ENCODE peak calls at places on chromosomes 12 and 14, in eight cellular contexts. R is AG04450, F is fibroblast of the aortic adventitia, E is OCI-LY7, S is testis, Z is psoas muscle, C is uterus, L is ovary. B is an unnamed sample.

GRCh38 chr14:20606190-20606901 is 15.2 kb upstream of the RNASE12 start:
- DNase-seq in R (no peak), F (peak), E (no peak), S (peak), Z (no peak), C (no peak), L (no peak), B (no peak)

GRCh38 chr12:6199531-6200265 is 502 bp upstream of the CD9 start:
- DNase-seq in R (no peak), F (peak), E (no peak), S (peak), Z (peak), C (peak), L (peak), B (no peak)

GRCh38 chr14:67636361-67636919 is 16.7 kb downstream of the ARG2 start:
- DNase-seq in R (no peak), F (peak), E (peak), S (no peak), Z (no peak), C (no peak), L (no peak), B (peak)

GRCh38 chr12:23950775-23951391 is 1.4 kb upstream of the SOX5 start:
- DNase-seq in R (no peak), F (peak), E (no peak), S (peak), Z (peak), C (no peak), L (peak), B (no peak)

GRCh38 chr12:47751561-47751960 is 7.1 kb downstream of the RAPGEF3 start:
- DNase-seq in R (no peak), F (no peak), E (peak), S (no peak), Z (no peak), C (no peak), L (no peak), B (no peak)

GRCh38 chr14:45990252-45990651 is 661.3 kb downstream of the RPL10L start:
- DNase-seq in R (no peak), F (no peak), E (peak), S (no peak), Z (no peak), C (no peak), L (no peak), B (no peak)

GRCh38 chr12:26647091-26647490 is 185.9 kb downstream of the ITPR2 start:
- DNase-seq in R (no peak), F (no peak), E (no peak), S (no peak), Z (no peak), C (no peak), L (no peak), B (no peak)

GRCh38 chr12:75130811-75131210 is 78.8 kb downstream of the KCNC2 start:
- DNase-seq in R (no peak), F (no peak), E (no peak), S (no peak), Z (no peak), C (no peak), L (no peak), B (no peak)

GRCh38 chr14:92670177-92670576 is 78.2 kb downstream of the LGMN start:
- DNase-seq in R (peak), F (peak), E (peak), S (no peak), Z (peak), C (no peak), L (no peak), B (peak)
- TF ChIP-seq CTCF in R (peak), F (peak), E (peak), S (no peak), Z (no peak), C (no peak), L (no peak), B (no peak)

DNA sequence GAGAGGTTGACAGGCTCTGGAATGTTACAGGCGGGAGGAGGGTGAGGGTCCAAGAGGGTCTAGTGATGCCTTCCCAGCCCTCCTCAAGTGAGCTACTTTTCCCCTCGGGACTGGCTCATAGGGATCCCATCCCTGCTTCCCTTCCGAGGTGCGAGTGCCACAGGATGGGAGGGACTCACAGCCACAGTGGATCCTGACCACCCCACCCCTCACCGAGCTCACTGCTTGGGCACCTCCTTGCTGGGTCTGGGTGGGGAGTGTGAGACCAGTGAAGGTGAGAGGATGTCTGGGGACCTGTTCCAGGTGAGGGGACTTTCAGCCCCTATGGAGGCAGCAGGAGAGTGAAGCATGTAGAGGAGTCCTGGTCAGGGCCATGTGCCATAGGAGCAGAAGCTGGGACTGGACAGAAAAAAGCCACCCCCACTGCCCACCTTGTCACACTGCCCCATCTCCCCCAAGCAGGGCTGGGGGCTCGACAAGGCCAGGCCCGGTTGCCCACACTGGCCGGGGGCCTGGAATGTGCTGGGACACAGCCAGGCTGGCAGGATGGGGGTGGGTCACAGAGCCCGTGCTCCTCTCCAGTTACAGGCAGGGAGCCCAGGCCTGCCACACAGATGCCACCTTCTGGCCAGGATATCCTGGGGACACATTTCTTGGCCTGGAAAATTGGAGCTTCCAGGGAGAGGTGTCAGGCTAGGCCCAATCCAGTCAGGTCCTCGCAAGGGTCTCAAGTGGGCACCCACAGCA is 1.7 kb upstream of the TNS2 start:
- DNase-seq in R (no peak), F (no peak), E (no peak), S (peak), Z (peak), C (peak), L (peak), B (no peak)
- TF ChIP-seq CTCF in R (no peak), F (no peak), E (peak), S (peak), Z (peak), C (no peak), L (peak), B (no peak)

GRCh38 chr12:64583395-64584172 is 26.7 kb upstream of the RASSF3 start:
- DNase-seq in R (no peak), F (peak), E (peak), S (peak), Z (no peak), C (no peak), L (no peak), B (no peak)

GRCh38 chr12:64584173-64584555 is 26.1 kb upstream of the RASSF3 start:
- DNase-seq in R (no peak), F (no peak), E (no peak), S (no peak), Z (no peak), C (no peak), L (no peak), B (no peak)

GRCh38 chr12:64585085-64585484 is 25.2 kb upstream of the RASSF3 start:
- DNase-seq in R (no peak), F (no peak), E (no peak), S (no peak), Z (no peak), C (no peak), L (no peak), B (no peak)

GRCh38 chr12:64590183-64590582 is 20.1 kb upstream of the RASSF3 start:
- DNase-seq in R (no peak), F (no peak), E (no peak), S (no peak), Z (no peak), C (no peak), L (no peak), B (no peak)

GRCh38 chr12:64587447-64587846 is 22.8 kb upstream of the RASSF3 start:
- DNase-seq in R (no peak), F (no peak), E (no peak), S (no peak), Z (no peak), C (no peak), L (no peak), B (no peak)
- TF ChIP-seq CTCF in R (no peak), F (no peak), E (no peak), S (no peak), Z (no peak), C (no peak), L (no peak), B (no peak)

GRCh38 chr14:78164226-78164853 is 5.8 kb upstream of the NRXN3 start:
- DNase-seq in R (no peak), F (no peak), E (peak), S (peak), Z (no peak), C (no peak), L (no peak), B (peak)
- TF ChIP-seq CTCF in R (no peak), F (peak), E (peak), S (peak), Z (no peak), C (no peak), L (no peak), B (peak)

GRCh38 chr12:29591140-29592020 is 93.9 kb upstream of the OVCH1 start:
- DNase-seq in R (no peak), F (peak), E (no peak), S (peak), Z (peak), C (no peak), L (peak), B (peak)
- TF ChIP-seq CTCF in R (peak), F (peak), E (no peak), S (peak), Z (peak), C (no peak), L (no peak), B (peak)

DNA sequence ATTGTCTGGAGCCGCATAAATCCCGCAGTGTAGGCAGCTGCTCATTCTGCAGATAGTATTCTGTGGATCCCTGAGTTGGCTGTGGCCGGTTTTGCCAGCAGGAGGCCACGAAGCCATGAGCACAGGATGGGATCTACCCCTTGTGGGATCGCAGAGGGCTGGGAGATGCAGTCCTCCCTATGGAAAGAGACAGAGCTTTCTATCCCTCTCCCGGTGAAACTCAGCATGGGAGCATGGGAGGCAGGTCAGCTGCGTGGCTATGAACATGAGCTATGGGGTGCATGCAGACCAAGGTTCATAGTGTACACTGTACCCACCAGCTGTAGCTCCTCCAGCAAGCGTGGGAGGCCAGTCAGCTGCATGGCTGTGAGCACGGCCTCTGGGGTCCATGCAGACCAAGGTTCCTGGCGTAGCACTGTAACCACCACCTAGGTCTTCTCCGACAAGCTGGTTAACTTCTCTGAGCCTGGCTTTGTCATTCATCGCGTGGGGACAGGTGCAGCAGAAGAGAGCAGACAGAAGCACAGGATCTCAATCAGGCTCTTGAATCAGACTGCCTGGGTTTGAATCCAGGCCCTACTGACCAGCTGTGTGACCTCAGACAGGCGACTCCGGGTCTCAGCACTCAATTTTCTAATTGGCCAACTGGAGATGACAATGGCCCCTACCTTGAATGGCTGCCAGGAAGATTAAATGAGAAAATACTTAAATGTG is 5.9 kb downstream of the BDKRB1 start:
- DNase-seq in R (no peak), F (no peak), E (no peak), S (no peak), Z (no peak), C (no peak), L (no peak), B (no peak)
- TF ChIP-seq CTCF in R (peak), F (no peak), E (no peak), S (no peak), Z (no peak), C (no peak), L (no peak), B (no peak)

DNA sequence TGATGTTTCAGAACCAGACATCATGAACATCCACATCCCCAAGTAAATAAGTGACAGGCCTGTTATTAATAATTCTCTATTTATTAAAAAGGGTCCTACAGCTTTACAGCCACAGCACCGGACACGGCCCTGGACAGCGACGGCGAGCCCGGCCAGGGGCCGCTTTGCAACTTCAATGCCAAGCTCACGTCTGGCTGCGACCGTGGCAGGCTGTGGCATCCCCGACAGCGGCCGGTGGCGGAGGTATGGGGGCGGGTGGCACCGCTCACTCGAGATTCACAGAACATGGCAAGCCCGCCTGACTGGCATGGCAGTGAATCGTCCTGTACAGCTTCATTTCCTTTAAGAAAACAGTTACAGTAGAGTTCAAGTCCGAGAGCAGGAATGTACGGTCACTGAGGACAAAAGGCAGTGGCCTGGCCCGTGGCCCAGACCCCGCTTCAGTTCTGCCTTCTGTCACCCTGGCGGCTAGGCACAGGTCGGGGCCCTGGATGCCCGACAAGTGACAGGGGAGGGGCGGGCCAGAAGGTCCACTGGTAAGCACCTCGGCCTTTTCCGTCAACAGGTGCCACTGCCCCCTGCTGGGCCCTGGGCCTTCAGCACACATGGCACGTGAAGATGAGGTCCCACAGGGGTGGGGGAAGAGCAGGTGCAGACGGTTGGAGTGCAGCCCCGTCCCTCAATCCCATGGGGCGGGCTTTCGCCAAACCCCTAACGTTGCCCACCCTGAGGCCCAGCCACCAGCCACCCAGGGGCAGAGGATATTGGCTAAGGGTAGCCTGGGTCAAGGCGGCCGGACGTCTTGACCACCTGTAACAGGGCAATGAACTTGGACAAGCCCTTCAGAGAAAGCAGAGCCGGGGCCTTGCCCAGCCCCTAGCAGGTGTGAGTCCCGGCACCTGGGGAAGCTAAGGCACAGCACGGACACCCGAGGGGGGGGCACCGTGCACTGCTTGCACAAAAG is 30.3 kb downstream of the HIP1R start:
- DNase-seq in R (no peak), F (no peak), E (peak), S (peak), Z (no peak), C (no peak), L (peak), B (peak)
- TF ChIP-seq CTCF in R (peak), F (peak), E (peak), S (peak), Z (no peak), C (no peak), L (no peak), B (peak)

GRCh38 chr14:65255583-65256443 is 153.5 kb upstream of the MAX start:
- DNase-seq in R (no peak), F (peak), E (peak), S (no peak), Z (no peak), C (no peak), L (no peak), B (peak)
- TF ChIP-seq CTCF in R (no peak), F (no peak), E (peak), S (no peak), Z (no peak), C (no peak), L (no peak), B (no peak)

DNA sequence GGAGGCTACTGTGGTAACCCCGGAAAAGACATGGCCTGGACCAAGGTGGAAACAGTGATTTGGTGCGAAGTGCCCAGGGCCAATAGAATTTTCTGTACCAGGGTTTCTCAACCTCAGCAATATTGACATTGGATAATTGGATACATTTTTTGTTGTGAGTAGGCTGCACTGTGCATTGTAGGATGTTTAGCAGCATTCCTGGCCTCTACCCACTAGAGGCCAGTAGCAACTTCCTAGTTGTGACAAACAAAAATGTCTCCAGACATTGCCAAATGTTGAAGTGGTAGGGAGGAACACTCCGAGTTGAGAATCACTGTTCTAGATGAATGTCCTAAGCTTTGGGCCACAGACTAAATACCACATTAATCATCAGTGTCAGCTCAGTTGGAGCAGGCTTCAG is 6.2 kb upstream of the CGRRF1 start:
- DNase-seq in R (no peak), F (peak), E (peak), S (peak), Z (no peak), C (no peak), L (no peak), B (no peak)
- TF ChIP-seq CTCF in R (peak), F (peak), E (peak), S (no peak), Z (no peak), C (no peak), L (no peak), B (peak)

B was measured in GM12865.